ENCODE peak calls at places on chromosomes 2 and 18, in six cellular contexts. C is breast epithelium, T is GM12892, L is lower leg skin, N is A549, P is gastrocnemius medialis. I is an unnamed sample.

GRCh38 chr2:48343571-48344440 is 186.1 kb upstream of the STON1 start:
- DNase-seq in L (no peak), N (peak; percentile 27), C (no peak), T (no peak), P (no peak), I (no peak)

GRCh38 chr2:127208313-127208712 is 11.8 kb downstream of the CYP27C1 start:
- DNase-seq in L (no peak), N (no peak), P (peak; percentile 52), T (no peak), C (no peak), I (no peak)

GRCh38 chr2:9331704-9332103 is 91.6 kb downstream of the ITGB1BP1 start:
- DNase-seq in L (no peak), T (no peak), C (no peak), P (no peak), N (no peak), I (no peak)

GRCh38 chr2:239462671-239463506 is 62.1 kb upstream of the HDAC4 start:
- DNase-seq in T (no peak), N (no peak), P (no peak), L (no peak), C (peak; percentile 40), I (no peak)

GRCh38 chr2:26464390-26465265 is 13.3 kb downstream of the OTOF start:
- DNase-seq in T (no peak), L (no peak), C (no peak), N (no peak), P (peak; percentile 2), I (no peak)

GRCh38 chr2:64374686-64375085 is 79.3 kb upstream of the LGALSL start:
- DNase-seq in P (peak; percentile 21), T (no peak), N (no peak), C (no peak), L (no peak), I (no peak)

GRCh38 chr2:211823886-211824479 is 714.6 kb downstream of the ERBB4 start:
- DNase-seq in C (no peak), N (no peak), P (no peak), T (no peak), L (no peak), I (no peak)

GRCh38 chr2:26588576-26588975 is 52.6 kb downstream of the CIB4 start:
- DNase-seq in P (no peak), C (no peak), T (no peak), L (no peak), N (no peak), I (no peak)

GRCh38 chr18:59376351-59376935 is 17.4 kb upstream of the LMAN1 start:
- DNase-seq in L (no peak), C (no peak), P (no peak), T (no peak), N (no peak), I (no peak)

GRCh38 chr2:164890533-164890932 is 48.9 kb upstream of the COBLL1 start:
- DNase-seq in N (no peak), C (no peak), L (no peak), T (no peak), P (no peak), I (no peak)

GRCh38 chr2:139389391-139389790 is 609.2 kb upstream of the NXPH2 start:
- DNase-seq in P (no peak), C (no peak), N (no peak), T (no peak), L (no peak), I (no peak)

GRCh38 chr2:96508521-96509113 is 3.5 kb upstream of the NEURL3 start:
- DNase-seq in L (no peak), C (peak; percentile 48), N (no peak), T (no peak), P (no peak), I (no peak)

GRCh38 chr2:241003830-241004564 is 5.6 kb downstream of the SNED1 start:
- DNase-seq in C (no peak), N (no peak), L (no peak), P (no peak), T (no peak), I (no peak)

GRCh38 chr2:168517801-168518200 is 61.7 kb downstream of the CERS6 start:
- DNase-seq in N (no peak), T (no peak), C (no peak), L (no peak), P (no peak), I (no peak)

GRCh38 chr2:238425979-238426567 is 654 bp upstream of the ASB1 start:
- DNase-seq in T (no peak), C (no peak), L (no peak), P (no peak), N (peak; percentile 54), I (no peak)

GRCh38 chr2:238427435-238428162 is 872 bp downstream of the ASB1 start:
- DNase-seq in N (no peak), C (no peak), L (no peak), P (peak; percentile 12), T (no peak), I (no peak)

GRCh38 chr2:238428866-238429265 is 2.1 kb downstream of the ASB1 start:
- DNase-seq in C (no peak), P (no peak), L (no peak), T (no peak), N (no peak), I (no peak)

GRCh38 chr2:238425505-238425978 is 1.2 kb upstream of the ASB1 start:
- DNase-seq in P (no peak), T (no peak), C (no peak), L (no peak), N (no peak), I (no peak)

GRCh38 chr2:238426568-238427434 is at the start of gene ASB1:
- DNase-seq in P (peak; percentile 58), T (peak; percentile 93), N (peak; percentile 62), C (peak; percentile 67), L (peak; percentile 68), I (peak; percentile 52)
- TF ChIP-seq POLR2A in P (peak; percentile 54), T (peak; percentile 79), N (peak; percentile 46), C (no peak), L (no peak), I (no peak)

DNA sequence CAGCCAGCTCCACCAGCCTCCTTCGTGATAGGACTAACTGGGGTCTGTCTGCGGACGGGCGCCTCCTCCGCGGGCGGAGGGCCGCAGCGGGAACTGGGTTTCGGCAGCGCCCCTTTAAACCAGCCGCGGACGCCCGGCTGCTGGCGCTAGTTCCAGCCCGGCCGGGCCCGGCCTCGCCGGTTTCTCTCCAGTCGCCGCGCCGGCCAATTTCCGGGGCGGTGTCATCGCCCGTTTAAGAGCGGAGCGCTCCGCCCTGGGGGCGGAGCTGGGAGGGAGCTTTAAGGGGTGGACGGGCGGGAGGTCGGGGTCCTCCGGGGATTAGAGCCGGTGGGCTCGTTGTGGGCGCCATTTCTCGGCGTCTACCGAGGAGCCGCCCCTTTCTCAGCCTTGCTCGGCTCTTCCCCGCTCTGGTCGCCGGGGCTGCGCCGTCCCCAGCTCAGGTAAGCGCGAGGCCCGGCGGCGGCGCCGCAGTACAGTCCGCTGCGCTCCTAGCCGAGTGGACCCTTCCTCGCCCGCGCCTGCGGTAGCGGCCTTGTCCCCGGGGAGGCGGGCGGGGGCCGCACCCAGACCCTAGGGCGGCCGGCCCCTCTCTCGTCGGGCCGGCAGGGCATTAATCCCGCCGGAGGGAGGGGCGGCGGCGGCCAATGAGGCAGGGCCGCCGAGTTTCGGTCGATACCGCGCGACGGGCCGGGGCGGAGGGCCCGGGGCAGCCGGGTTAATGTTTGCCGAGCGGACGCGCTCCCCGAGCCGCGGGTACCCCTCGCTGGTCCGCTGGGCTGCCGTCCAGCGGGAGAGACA is at the start of gene EPB41L5:
- DNase-seq in P (peak; percentile 91), L (peak; percentile 85), C (peak; percentile 88), T (peak; percentile 84), N (peak; percentile 74), I (peak; percentile 90)
- TF ChIP-seq POLR2A in P (peak; percentile 92), L (no peak), C (peak; percentile 37), T (no peak), N (peak; percentile 64), I (peak; percentile 61)

GRCh38 chr2:216858312-216858711 is 1.6 kb downstream of the TNP1 start:
- DNase-seq in T (no peak), C (no peak), P (no peak), N (no peak), L (no peak), I (no peak)

GRCh38 chr2:216855079-216855478 is 4.8 kb downstream of the TNP1 start:
- DNase-seq in N (no peak), T (no peak), P (no peak), L (no peak), C (no peak), I (no peak)

GRCh38 chr2:216856666-216857065 is 3.2 kb downstream of the TNP1 start:
- DNase-seq in N (no peak), L (no peak), P (no peak), T (no peak), C (no peak), I (no peak)

GRCh38 chr2:216857131-216857550 is 2.7 kb downstream of the TNP1 start:
- DNase-seq in C (no peak), P (no peak), T (no peak), N (no peak), L (no peak), I (no peak)

GRCh38 chr2:216855614-216856013 is 4.2 kb downstream of the TNP1 start:
- DNase-seq in T (no peak), P (peak; percentile 39), L (no peak), C (no peak), N (no peak), I (no peak)
- TF ChIP-seq POLR2A in T (no peak), P (no peak), L (no peak), C (no peak), N (no peak), I (no peak)

GRCh38 chr2:189499137-189499536 is 57.9 kb downstream of the WDR75 start:
- DNase-seq in N (no peak), C (no peak), T (no peak), L (no peak), P (no peak), I (no peak)
- TF ChIP-seq POLR2A in N (no peak), C (no peak), T (no peak), L (no peak), P (no peak), I (no peak)

DNA sequence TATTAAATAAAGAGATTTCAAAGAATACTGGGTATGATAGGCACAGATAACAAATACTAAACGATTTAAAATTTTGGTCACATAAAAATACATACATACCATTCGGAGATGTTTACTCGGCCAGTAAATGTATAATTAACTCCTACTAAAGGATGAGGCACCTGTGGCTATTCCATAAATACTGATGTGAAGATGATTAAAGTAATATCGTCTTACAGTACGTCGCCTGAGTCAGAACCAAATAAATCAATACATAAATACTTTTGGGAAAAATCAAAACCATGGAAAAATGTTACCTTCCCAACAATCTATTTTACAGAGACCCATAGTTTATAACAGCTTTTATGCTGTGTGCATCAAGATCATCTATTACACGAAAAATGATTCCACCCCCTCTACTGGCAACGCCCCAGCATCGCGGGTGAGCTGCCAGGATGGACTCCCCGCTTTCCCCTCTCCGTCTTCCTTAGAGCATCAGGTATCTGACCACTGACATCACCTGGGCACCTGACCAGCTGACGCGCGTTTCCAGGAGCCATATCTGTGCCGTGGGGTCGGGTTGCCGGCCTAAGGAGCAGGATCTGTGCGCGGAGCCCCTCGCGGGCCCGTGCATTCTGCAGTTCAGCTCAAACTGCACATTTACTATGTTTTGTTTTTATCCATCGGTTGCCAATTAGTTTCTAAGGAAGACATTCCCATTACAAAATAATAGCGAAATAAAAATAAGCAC is 970 bp downstream of the ICA1L start:
- DNase-seq in T (peak; percentile 39), C (peak; percentile 59), L (peak; percentile 32), N (peak; percentile 57), P (peak; percentile 74), I (peak; percentile 60)
- TF ChIP-seq POLR2A in T (no peak), C (no peak), L (no peak), N (peak; percentile 14), P (peak; percentile 58), I (peak; percentile 21)

GRCh38 chr2:117481608-117482007 is 332.9 kb upstream of the DDX18 start:
- DNase-seq in L (no peak), C (no peak), T (no peak), N (no peak), P (no peak), I (no peak)
- TF ChIP-seq POLR2A in L (no peak), C (no peak), T (no peak), N (no peak), P (no peak), I (no peak)

I was measured in prostate gland.